ENCODE peak calls at places on chromosomes 16 and 17, in eight cellular contexts. C is OCI-LY7, E is cardiac muscle cell, A is pancreas, O is left ventricle myocardium inferior, Z is fibroblast of lung, Q is IMR-90, B is colonic mucosa. L is an unnamed sample.

GRCh38 chr16:77531741-77532140 is 96.9 kb upstream of the ADAMTS18 start:
- DNase-seq in E (no peak), O (no peak), Z (peak; percentile 17), B (no peak), Q (peak; percentile 38), C (no peak), A (no peak), L (no peak)

GRCh38 chr17:15414502-15415348 is 52.7 kb downstream of the CDRT4 start:
- DNase-seq in B (no peak), Q (no peak), Z (no peak), O (peak; percentile 82), C (no peak), A (no peak), E (peak; percentile 70), L (peak; percentile 82)

GRCh38 chr16:27326251-27326650 is 12.5 kb downstream of the IL4R start:
- DNase-seq in B (no peak), Q (no peak), A (peak; percentile 6), E (no peak), C (no peak), Z (no peak), O (no peak), L (no peak)

GRCh38 chr16:68893710-68894705 is 50.7 kb downstream of the TANGO6 start:
- DNase-seq in O (peak; percentile 40), C (no peak), Q (peak; percentile 37), A (no peak), E (peak; percentile 93), Z (peak; percentile 26), B (no peak), L (no peak)

GRCh38 chr16:85578599-85578948 is 34.5 kb upstream of the GSE1 start:
- DNase-seq in O (no peak), Z (no peak), E (no peak), Q (no peak), A (no peak), B (no peak), C (no peak), L (no peak)

GRCh38 chr17:56913000-56913866 is 616 bp downstream of the TRIM25 start:
- DNase-seq in C (peak; percentile 50), B (peak; percentile 40), A (peak; percentile 76), Q (no peak), E (peak; percentile 24), O (no peak), Z (no peak), L (peak; percentile 69)

GRCh38 chr16:75064403-75065148 is 52.0 kb downstream of the LDHD start:
- DNase-seq in C (no peak), A (no peak), O (no peak), E (no peak), Z (no peak), Q (peak; percentile 39), B (peak; percentile 77), L (no peak)

GRCh38 chr16:67181346-67181745 is 2.4 kb downstream of the MATCAP1 start:
- DNase-seq in A (no peak), E (no peak), Z (peak; percentile 95), B (no peak), C (no peak), Q (peak; percentile 92), O (no peak), L (no peak)

GRCh38 chr16:81866820-81867440 is 87.8 kb downstream of the PLCG2 start:
- DNase-seq in C (no peak), B (peak; percentile 23), A (no peak), Q (no peak), E (no peak), Z (no peak), O (peak; percentile 68), L (peak; percentile 79)

GRCh38 chr16:51153275-51153991 is 2.4 kb upstream of the SALL1 start:
- DNase-seq in Q (no peak), O (no peak), C (no peak), B (no peak), E (peak; percentile 52), Z (peak; percentile 6), A (no peak), L (no peak)

GRCh38 chr16:51151951-51152663 is 1.0 kb upstream of the SALL1 start:
- DNase-seq in Z (peak; percentile 40), B (peak; percentile 36), E (peak; percentile 95), O (no peak), A (peak; percentile 71), Q (peak; percentile 80), C (no peak), L (no peak)

GRCh38 chr16:51151435-51151950 is 423 bp upstream of the SALL1 start:
- DNase-seq in C (no peak), E (peak; percentile 96), B (peak; percentile 31), A (peak; percentile 65), Z (peak; percentile 37), O (no peak), Q (peak; percentile 70), L (no peak)

GRCh38 chr16:51154271-51155171 is 3.5 kb upstream of the SALL1 start:
- DNase-seq in Z (no peak), O (no peak), Q (no peak), E (peak; percentile 26), A (no peak), C (no peak), B (no peak), L (no peak)

DNA sequence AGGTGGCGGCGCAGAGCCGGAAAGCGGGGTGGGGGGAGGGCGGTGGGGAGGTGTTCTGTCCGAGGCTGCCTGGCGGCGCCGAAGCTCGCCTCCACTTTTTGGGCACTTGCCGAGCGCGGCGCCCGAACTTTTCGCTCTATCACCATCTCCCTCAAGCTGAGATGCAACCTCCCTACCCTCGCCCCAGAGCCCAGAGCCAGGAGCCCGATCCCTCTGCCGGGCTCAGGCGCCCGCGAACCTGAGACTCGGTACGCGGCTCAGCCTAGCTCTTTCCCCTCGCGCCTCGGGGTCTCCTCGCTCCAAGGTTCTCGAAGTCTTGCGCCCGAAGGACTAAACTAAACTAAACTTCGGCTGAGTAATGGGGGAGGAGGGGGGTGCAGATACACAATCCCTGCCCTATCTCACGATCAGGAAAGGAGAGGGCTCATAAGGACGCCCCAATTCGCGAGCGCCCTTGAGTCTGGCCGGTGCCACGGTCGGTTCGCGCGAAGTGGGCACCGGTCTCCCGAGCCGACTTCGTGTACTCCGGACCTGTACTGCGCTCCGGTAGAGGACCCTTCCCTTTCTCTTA is 1.7 kb upstream of the SALL1 start:
- DNase-seq in E (peak; percentile 55), C (no peak), O (no peak), A (no peak), Z (peak; percentile 10), B (no peak), Q (peak; percentile 37), L (no peak)
- H3K4me1 ChIP-seq in E (peaks cover 39% of the 10 kb centered on the region), C (no peaks in the 10 kb centered on the region), O (peaks cover 56% of the 10 kb centered on the region), A (peaks cover 4% of the 10 kb centered on the region), Z (no peaks in the 10 kb centered on the region), B (no peaks in the 10 kb centered on the region), Q (peaks cover 7% of the 10 kb centered on the region), L (peaks cover 17% of the 10 kb centered on the region)

GRCh38 chr16:57802635-57803412 is 533 bp upstream of the KIFC3 start:
- DNase-seq in C (no peak), B (no peak), Z (peak; percentile 31), E (no peak), O (no peak), Q (peak; percentile 54), A (no peak), L (no peak)

GRCh38 chr16:57807252-57807967 is 5.1 kb upstream of the KIFC3 start:
- DNase-seq in Q (no peak), C (no peak), E (no peak), Z (no peak), O (no peak), A (no peak), B (no peak), L (no peak)

GRCh38 chr16:57803413-57803990 is 1.2 kb upstream of the KIFC3 start:
- DNase-seq in O (peak; percentile 69), E (peak; percentile 77), B (no peak), A (no peak), Z (no peak), C (no peak), Q (no peak), L (no peak)

GRCh38 chr16:57804111-57804837 is 2.0 kb upstream of the KIFC3 start:
- DNase-seq in A (no peak), B (no peak), Z (no peak), C (no peak), E (no peak), O (no peak), Q (no peak), L (no peak)

GRCh38 chr16:57805176-57805575 is 2.9 kb upstream of the KIFC3 start:
- DNase-seq in E (no peak), Q (no peak), C (no peak), Z (no peak), A (no peak), B (no peak), O (no peak), L (no peak)
- H3K4me1 ChIP-seq in E (peaks cover 26% of the 10 kb centered on the region), Q (peaks cover 33% of the 10 kb centered on the region), C (no peaks in the 10 kb centered on the region), Z (peaks cover 20% of the 10 kb centered on the region), A (peaks cover 43% of the 10 kb centered on the region), B (peaks cover 18% of the 10 kb centered on the region), O (peaks cover 81% of the 10 kb centered on the region), L (peaks cover 61% of the 10 kb centered on the region)

DNA sequence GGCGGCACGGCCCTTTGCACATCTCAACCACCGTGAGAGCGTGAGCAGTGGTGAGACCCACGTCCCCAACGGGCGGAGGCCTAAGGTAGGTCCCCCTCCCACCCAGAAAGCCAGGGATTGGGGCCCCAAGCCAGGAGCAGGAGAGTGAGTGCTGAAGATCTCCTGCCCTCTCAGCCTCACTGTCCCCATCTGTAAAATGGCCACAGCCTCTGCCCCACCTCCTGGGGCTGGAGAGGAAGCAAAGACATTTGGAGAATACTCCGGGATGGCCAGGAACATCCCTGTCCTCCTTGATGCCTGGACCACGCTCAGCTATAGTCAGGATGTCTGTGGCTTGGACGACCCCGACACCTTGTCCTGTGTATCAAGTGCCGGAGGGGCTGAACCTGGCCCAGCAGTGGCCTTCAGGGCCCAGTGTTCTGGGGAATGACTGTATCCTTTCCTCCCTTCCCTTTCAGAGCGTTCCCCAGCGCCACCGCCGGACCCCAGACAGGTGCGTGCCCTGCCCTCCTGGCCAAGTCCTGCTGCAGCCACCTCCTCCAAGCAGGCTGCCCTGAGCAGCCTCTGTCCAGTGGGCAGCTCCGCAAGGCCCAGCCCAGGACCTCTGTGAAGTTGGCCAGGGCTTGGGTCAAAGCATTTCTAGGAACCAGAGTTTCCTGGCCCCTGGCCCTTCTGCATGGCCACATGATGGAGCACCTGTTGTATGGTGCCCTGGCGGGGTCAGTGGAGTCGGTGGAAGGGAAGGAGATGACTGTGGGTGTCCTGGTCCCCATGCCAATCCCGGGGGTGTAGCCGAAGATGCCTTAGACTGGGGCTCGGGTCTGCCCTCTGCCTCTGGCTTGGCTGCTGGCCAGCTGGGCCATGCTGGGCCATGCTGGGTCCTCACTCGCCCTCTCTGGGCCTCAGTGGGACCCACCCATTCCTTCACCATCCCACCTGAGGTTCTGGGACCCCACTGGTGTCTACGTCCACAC is 38.4 kb downstream of the ADCY7 start:
- DNase-seq in B (no peak), Q (no peak), C (no peak), Z (no peak), O (no peak), E (no peak), A (peak; percentile 50), L (peak; percentile 62)
- H3K4me1 ChIP-seq in B (peaks cover 7% of the 10 kb centered on the region), Q (peaks cover 49% of the 10 kb centered on the region), C (no peaks in the 10 kb centered on the region), Z (peaks cover 19% of the 10 kb centered on the region), O (peaks cover 5% of the 10 kb centered on the region), E (peaks cover 6% of the 10 kb centered on the region), A (no peaks in the 10 kb centered on the region), L (peaks cover 20% of the 10 kb centered on the region)

GRCh38 chr17:28946239-28946638 is 5.1 kb downstream of the PHF12 start:
- DNase-seq in C (no peak), O (no peak), Z (no peak), E (no peak), Q (peak; percentile 78), B (no peak), A (no peak), L (no peak)
- H3K4me1 ChIP-seq in C (peaks cover 26% of the 10 kb centered on the region), O (peaks cover 93% of the 10 kb centered on the region), Z (peaks cover 7% of the 10 kb centered on the region), E (peaks cover 12% of the 10 kb centered on the region), Q (peaks cover 13% of the 10 kb centered on the region), B (no peaks in the 10 kb centered on the region), A (peaks cover 32% of the 10 kb centered on the region), L (peaks cover 41% of the 10 kb centered on the region)

L was measured in upper lobe of right lung.